ENCODE peak calls at places on chromosomes 1 and 21, in four cellular contexts. One of them, this sample, is unnamed.

GRCh38 chr1:242525769-242526168 is 1.3 kb upstream of the PLD5 start:
- DNase-seq in HEK293T: no peak
- DNase-seq in HS-5: no peak
- DNase-seq in fibroblast of lung: no peak
- DNase-seq in this sample: no peak

GRCh38 chr1:222171005-222171404 is 376.9 kb downstream of the HHIPL2 start:
- DNase-seq in HEK293T: peak
- DNase-seq in HS-5: no peak
- DNase-seq in fibroblast of lung: peak
- DNase-seq in this sample: no peak

GRCh38 chr1:227883641-227884301 is 64.0 kb downstream of the WNT9A start:
- DNase-seq in HEK293T: no peak
- DNase-seq in HS-5: no peak
- DNase-seq in fibroblast of lung: no peak
- DNase-seq in this sample: no peak

GRCh38 chr1:247517795-247518612 is 18.2 kb downstream of the OR2C3 start:
- DNase-seq in HEK293T: no peak
- DNase-seq in HS-5: no peak
- DNase-seq in fibroblast of lung: no peak
- DNase-seq in this sample: no peak

GRCh38 chr1:22641906-22642636 is 1.4 kb upstream of the C1QC start:
- DNase-seq in HEK293T: peak
- DNase-seq in HS-5: no peak
- DNase-seq in fibroblast of lung: peak
- DNase-seq in this sample: peak

GRCh38 chr1:89757532-89757931 is 63.3 kb upstream of the LRRC8D start:
- DNase-seq in HEK293T: no peak
- DNase-seq in HS-5: no peak
- DNase-seq in fibroblast of lung: no peak
- DNase-seq in this sample: peak

GRCh38 chr1:241825581-241825980 is 22.4 kb upstream of the EXO1 start:
- DNase-seq in HEK293T: no peak
- DNase-seq in HS-5: no peak
- DNase-seq in fibroblast of lung: peak
- DNase-seq in this sample: no peak

GRCh38 chr1:50333595-50333974 is 89.7 kb downstream of the DMRTA2 start:
- DNase-seq in HEK293T: peak
- DNase-seq in HS-5: no peak
- DNase-seq in fibroblast of lung: peak
- DNase-seq in this sample: peak

GRCh38 chr1:243597383-243597782 is 252.7 kb downstream of the AKT3 start:
- DNase-seq in HEK293T: no peak
- DNase-seq in HS-5: no peak
- DNase-seq in fibroblast of lung: peak
- DNase-seq in this sample: no peak

GRCh38 chr21:34974162-34974981 is 74.7 kb downstream of the RUNX1 start:
- DNase-seq in HEK293T: no peak
- DNase-seq in HS-5: no peak
- DNase-seq in fibroblast of lung: no peak
- DNase-seq in this sample: peak

GRCh38 chr1:11787251-11787803 is 18.4 kb downstream of the MTHFR start:
- DNase-seq in HEK293T: no peak
- DNase-seq in HS-5: no peak
- DNase-seq in fibroblast of lung: peak
- DNase-seq in this sample: no peak